ENCODE peak calls at places on chromosomes 4 and X, in six cellular contexts. L is cardiac muscle cell, V is left lung, X is fibroblast of lung, G is cardiac fibroblast, U is colonic mucosa. W is an unnamed sample.

GRCh38 chrX:475926-476723 is 89.4 kb upstream of the PPP2R3B start:
- DNase-seq in L (no peak), V (no peak), X (no peak), G (no peak), U (no peak), W (no peak)

GRCh38 chr4:3527914-3528876 is 4.0 kb downstream of the LRPAP1 start:
- DNase-seq in L (peak), V (peak), X (no peak), G (no peak), U (no peak), W (no peak)

GRCh38 chr4:137531951-137532868 is at the start of gene PCDH18:
- DNase-seq in L (peak), V (peak), X (peak), G (peak), U (peak), W (no peak)

GRCh38 chr4:77045490-77045889 is 30.3 kb downstream of the CCNI start:
- DNase-seq in L (peak), V (no peak), X (peak), G (peak), U (no peak), W (no peak)

GRCh38 chr4:153222162-153222789 is 18.0 kb downstream of the TRIM2 start:
- DNase-seq in L (peak), V (peak), X (peak), G (peak), U (peak), W (no peak)

GRCh38 chr4:24853142-24853541 is 57.8 kb downstream of the SOD3 start:
- DNase-seq in L (no peak), V (no peak), X (no peak), G (peak), U (no peak), W (no peak)

GRCh38 chr4:185399466-185399865 is 2.8 kb downstream of the ANKRD37 start:
- DNase-seq in L (no peak), V (no peak), X (no peak), G (no peak), U (peak), W (no peak)

GRCh38 chr4:3494501-3494900 is 31.4 kb downstream of the DOK7 start:
- DNase-seq in L (peak), V (no peak), X (no peak), G (peak), U (no peak), W (no peak)

GRCh38 chr4:174154455-174154854 is 129.0 kb downstream of the FBXO8 start:
- DNase-seq in L (no peak), V (no peak), X (peak), G (peak), U (no peak), W (no peak)

GRCh38 chrX:108224727-108225455 is 133.3 kb downstream of the ATG4A start:
- DNase-seq in L (peak), V (no peak), X (peak), G (peak), U (no peak), W (peak)

GRCh38 chr4:166169111-166169510 is 296.1 kb downstream of the TLL1 start:
- DNase-seq in L (peak), V (no peak), X (no peak), G (peak), U (no peak), W (peak)

GRCh38 chr4:96879527-96879926 is 1039.6 kb downstream of the PDHA2 start:
- DNase-seq in L (no peak), V (no peak), X (no peak), G (no peak), U (no peak), W (no peak)

GRCh38 chrX:817759-818158 is 187.2 kb downstream of the SHOX start:
- DNase-seq in L (no peak), V (no peak), X (no peak), G (no peak), U (no peak), W (no peak)

GRCh38 chr4:71181332-71181731 is 157.5 kb upstream of the SLC4A4 start:
- DNase-seq in L (no peak), V (no peak), X (peak), G (no peak), U (no peak), W (no peak)

GRCh38 chr4:41013746-41014145 is 200.6 kb downstream of the APBB2 start:
- DNase-seq in L (no peak), V (no peak), X (no peak), G (no peak), U (no peak), W (peak)

GRCh38 chr4:163245044-163245443 is 78.4 kb upstream of the NAF1 start:
- DNase-seq in L (no peak), V (no peak), X (no peak), G (no peak), U (no peak), W (no peak)

GRCh38 chr4:71187399-71188196 is 151.2 kb upstream of the SLC4A4 start:
- DNase-seq in L (peak), V (peak), X (peak), G (peak), U (peak), W (no peak)

DNA sequence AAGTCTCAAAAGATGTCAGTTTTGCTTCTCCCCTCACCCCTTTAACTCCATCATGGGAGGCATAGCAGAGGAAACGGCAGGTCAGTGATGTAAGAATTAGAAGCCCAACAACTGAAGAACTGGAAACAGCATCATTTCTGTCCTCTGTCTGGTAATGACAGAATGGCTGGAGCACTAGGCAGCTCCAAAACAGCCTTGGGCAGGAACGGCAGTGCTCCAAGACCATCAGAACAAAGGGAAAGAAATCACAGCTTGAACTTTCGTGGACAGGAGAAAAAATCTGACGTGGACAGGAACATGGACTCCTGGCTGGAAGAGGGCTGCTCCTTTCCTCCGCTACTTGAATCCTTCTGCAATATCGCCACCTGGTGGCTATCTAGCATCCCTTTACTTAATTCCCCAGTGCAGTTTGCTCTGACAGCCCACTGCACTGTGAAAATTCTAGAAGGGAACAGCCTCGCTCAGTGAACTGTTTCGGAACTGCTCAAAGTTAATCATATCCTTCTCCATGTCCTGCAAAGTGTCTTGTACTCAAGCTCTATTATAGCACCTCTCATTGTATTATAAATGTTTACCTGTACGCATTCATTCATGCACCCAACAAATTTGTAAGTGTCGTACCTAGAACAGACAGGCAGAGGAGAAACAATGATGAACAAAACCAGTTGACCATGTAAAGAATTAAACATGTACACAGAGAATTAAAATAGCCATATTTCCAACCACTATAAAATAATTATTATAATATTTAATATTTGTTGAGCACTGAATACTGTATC is 20.4 kb downstream of the SLC25A53 start:
- DNase-seq in L (peak), V (peak), X (peak), G (peak), U (peak), W (peak)
- H3K4me3 ChIP-seq in L (peak), V (no peak), X (no peak), G (peak), U (no peak), W (no peak)

GRCh38 chr4:100288167-100288566 is 97.9 kb upstream of the DDIT4L start:
- DNase-seq in L (no peak), V (no peak), X (peak), G (peak), U (no peak), W (no peak)

GRCh38 chr4:100289530-100289888 is 99.2 kb upstream of the DDIT4L start:
- DNase-seq in L (no peak), V (no peak), X (no peak), G (no peak), U (no peak), W (no peak)

GRCh38 chr4:100286601-100287000 is 96.3 kb upstream of the DDIT4L start:
- DNase-seq in L (no peak), V (no peak), X (no peak), G (no peak), U (no peak), W (no peak)

GRCh38 chr4:100288811-100289529 is 98.7 kb upstream of the DDIT4L start:
- DNase-seq in L (no peak), V (no peak), X (no peak), G (no peak), U (no peak), W (no peak)

GRCh38 chr4:100287569-100287968 is 97.3 kb upstream of the DDIT4L start:
- DNase-seq in L (no peak), V (no peak), X (no peak), G (no peak), U (no peak), W (no peak)
- H3K4me3 ChIP-seq in L (no peak), V (no peak), X (no peak), G (no peak), U (no peak), W (no peak)

GRCh38 chr4:61201562-61202099 is 1.5 kb downstream of the ADGRL3 start:
- DNase-seq in L (peak), V (no peak), X (peak), G (peak), U (no peak), W (no peak)

GRCh38 chr4:61202100-61202637 is 2.0 kb downstream of the ADGRL3 start:
- DNase-seq in L (peak), V (no peak), X (peak), G (peak), U (no peak), W (no peak)

GRCh38 chr4:61200195-61200990 is at the start of gene ADGRL3:
- DNase-seq in L (peak), V (peak), X (peak), G (peak), U (peak), W (peak)

GRCh38 chr4:61200991-61201526 is 933 bp downstream of the ADGRL3 start:
- DNase-seq in L (peak), V (peak), X (peak), G (peak), U (no peak), W (no peak)

DNA sequence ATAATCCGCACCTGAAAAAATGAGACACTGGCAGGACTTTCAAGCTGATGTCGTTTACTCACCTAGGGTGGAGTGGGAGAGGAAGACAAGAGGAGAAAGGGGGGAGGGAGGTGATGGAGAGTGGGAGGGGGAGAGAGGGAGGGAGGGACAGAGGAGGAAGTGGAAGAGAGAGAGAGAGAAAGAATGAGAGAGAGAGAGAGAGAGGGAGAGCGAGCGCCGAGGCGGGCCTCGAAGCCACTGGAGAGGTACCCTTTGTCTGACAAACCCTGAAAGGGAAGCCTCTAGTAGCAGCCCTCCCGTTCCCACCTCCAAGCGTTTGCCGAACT is 294 bp upstream of the ADGRL3 start:
- DNase-seq in L (no peak), V (no peak), X (no peak), G (no peak), U (no peak), W (no peak)
- H3K4me3 ChIP-seq in L (peak), V (peak), X (no peak), G (peak), U (peak), W (peak)

DNA sequence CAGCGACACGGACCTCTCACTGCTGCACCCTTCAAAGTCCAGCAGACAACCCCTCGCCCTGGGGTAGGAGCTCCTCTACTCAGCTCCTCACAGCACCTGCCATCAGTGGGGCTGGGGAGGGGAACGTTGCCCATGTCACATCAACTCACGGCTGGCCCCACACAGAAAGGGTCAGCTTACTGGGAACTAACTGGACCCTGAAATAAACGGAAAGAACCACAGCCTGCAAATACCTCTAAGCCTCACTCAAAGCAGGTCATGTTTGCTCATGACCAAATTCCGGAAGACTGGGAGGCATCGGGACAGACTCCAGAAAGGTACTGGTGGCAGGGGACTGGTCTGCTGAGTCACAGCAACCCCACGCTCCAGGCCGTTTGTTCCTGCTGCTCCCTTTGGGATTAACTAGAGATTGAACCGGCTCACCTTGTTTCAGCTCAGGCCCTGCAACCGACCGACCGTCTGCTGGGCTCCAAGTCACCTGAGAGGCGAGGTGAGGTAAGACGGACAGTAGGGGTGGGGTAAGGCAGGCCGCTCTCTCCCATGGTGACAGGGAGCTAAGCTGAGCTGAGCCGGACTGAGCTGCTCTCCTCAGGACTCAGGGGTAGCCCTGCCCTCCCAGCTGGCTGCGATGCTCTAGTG is 5.6 kb downstream of the G6PD start:
- DNase-seq in L (no peak), V (peak), X (no peak), G (no peak), U (no peak), W (no peak)
- H3K4me3 ChIP-seq in L (no peak), V (no peak), X (no peak), G (no peak), U (no peak), W (no peak)